ENCODE peak calls at places on chromosomes 11 and 22, in four cellular contexts. J is IMR-90, M is H9, W is H1. L is an unnamed sample.

GRCh38 chr11:27391336-27392015 is 28.5 kb upstream of the CCDC34 start:
- DNase-seq in W (no peak), M (no peak), J (no peak), L (no peak)

GRCh38 chr11:84686726-84687125 is 940.4 kb downstream of the DLG2 start:
- DNase-seq in W (no peak), J (no peak), M (no peak), L (peak)

GRCh38 chr11:69321877-69322350 is 28.0 kb downstream of the MYEOV start:
- DNase-seq in M (no peak), J (peak), W (no peak), L (no peak)

GRCh38 chr22:49790912-49791311 is 36.8 kb downstream of the BRD1 start:
- DNase-seq in W (no peak), M (no peak), J (no peak), L (no peak)

GRCh38 chr11:84106560-84106959 is 820.4 kb upstream of the CCDC90B start:
- DNase-seq in W (no peak), M (no peak), J (no peak), L (no peak)

GRCh38 chr22:31616315-31616980 is 45.6 kb downstream of the PISD start:
- DNase-seq in W (no peak), J (no peak), M (no peak), L (no peak)

GRCh38 chr11:59283825-59284772 is 71.4 kb upstream of the MPEG1 start:
- DNase-seq in M (peak), J (peak), W (no peak), L (peak)

GRCh38 chr22:35835998-35836691 is 118.5 kb downstream of the APOL5 start:
- DNase-seq in W (no peak), J (peak), M (peak), L (peak)

GRCh38 chr11:119691020-119691666 is 37.9 kb downstream of the NECTIN1 start:
- DNase-seq in J (no peak), W (no peak), M (no peak), L (no peak)

GRCh38 chr11:126357969-126358762 is 2.7 kb downstream of the ST3GAL4 start:
- DNase-seq in J (no peak), W (no peak), M (no peak), L (no peak)

GRCh38 chr22:23384451-23384850 is 195.6 kb downstream of the IGLL1 start:
- DNase-seq in W (no peak), M (no peak), J (no peak), L (no peak)

GRCh38 chr11:3994030-3994640 is 100.5 kb upstream of the RRM1 start:
- DNase-seq in W (no peak), M (no peak), J (peak), L (no peak)

GRCh38 chr11:3989891-3990290 is 104.7 kb upstream of the RRM1 start:
- DNase-seq in M (no peak), J (no peak), W (no peak), L (no peak)

GRCh38 chr11:3995307-3995706 is 99.3 kb upstream of the RRM1 start:
- DNase-seq in J (no peak), W (no peak), M (no peak), L (no peak)

GRCh38 chr11:3990406-3990805 is 104.2 kb upstream of the RRM1 start:
- DNase-seq in J (no peak), M (no peak), W (no peak), L (no peak)

GRCh38 chr11:3992964-3993363 is 101.6 kb upstream of the RRM1 start:
- DNase-seq in J (no peak), M (no peak), W (no peak), L (no peak)
- H4K5ac ChIP-seq in J (no peak), M (no peak), W (no peak), L (no peak)

GRCh38 chr22:27827586-27828213 is 26.1 kb upstream of the MN1 start:
- DNase-seq in J (no peak), M (no peak), W (no peak), L (no peak)
- H4K5ac ChIP-seq in J (no peak), M (no peak), W (no peak), L (no peak)

DNA sequence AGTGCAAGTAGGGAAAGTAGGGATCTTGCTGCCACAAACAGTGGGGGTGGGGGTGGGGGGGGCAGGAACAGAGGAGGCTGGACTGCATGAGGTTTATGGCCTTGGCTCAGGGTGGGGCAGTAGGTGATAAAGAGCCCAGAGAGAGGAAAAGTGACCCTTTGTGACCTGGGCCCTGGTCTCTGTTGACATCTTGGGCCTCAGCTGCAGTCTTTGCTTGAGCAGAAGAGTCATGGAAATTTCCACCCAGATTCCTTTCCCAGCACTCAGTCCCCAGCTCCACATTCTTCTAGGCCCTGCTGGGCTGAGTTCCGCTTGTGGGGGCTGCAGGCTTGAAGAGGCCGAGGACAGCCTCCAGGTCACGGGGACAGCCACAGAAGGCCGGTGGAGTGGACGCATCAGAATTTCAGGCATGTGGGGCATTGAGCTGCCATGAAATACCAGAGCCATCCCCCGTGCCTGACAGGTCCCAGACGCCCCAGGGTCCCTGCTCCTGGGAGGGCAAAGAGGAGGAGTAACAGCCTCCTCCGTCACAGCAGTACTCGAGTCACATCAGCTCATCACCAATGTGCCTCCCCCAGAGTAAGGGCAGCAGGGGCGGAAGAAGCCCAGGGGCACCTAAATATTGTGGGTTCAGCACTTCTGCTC is 9.7 kb upstream of the MALAT1 start:
- DNase-seq in J (peak), W (peak), M (peak), L (peak)
- H4K5ac ChIP-seq in J (peak), W (peak), M (peak), L (no peak)

GRCh38 chr11:7666292-7666866 is 6.9 kb downstream of the CYB5R2 start:
- DNase-seq in W (peak), M (no peak), J (no peak), L (no peak)
- H4K5ac ChIP-seq in W (no peak), M (no peak), J (no peak), L (no peak)

GRCh38 chr11:76150141-76150540 is 56.2 kb downstream of the WNT11 start:
- DNase-seq in J (no peak), W (no peak), M (no peak), L (no peak)
- H4K5ac ChIP-seq in J (no peak), W (no peak), M (no peak), L (no peak)

DNA sequence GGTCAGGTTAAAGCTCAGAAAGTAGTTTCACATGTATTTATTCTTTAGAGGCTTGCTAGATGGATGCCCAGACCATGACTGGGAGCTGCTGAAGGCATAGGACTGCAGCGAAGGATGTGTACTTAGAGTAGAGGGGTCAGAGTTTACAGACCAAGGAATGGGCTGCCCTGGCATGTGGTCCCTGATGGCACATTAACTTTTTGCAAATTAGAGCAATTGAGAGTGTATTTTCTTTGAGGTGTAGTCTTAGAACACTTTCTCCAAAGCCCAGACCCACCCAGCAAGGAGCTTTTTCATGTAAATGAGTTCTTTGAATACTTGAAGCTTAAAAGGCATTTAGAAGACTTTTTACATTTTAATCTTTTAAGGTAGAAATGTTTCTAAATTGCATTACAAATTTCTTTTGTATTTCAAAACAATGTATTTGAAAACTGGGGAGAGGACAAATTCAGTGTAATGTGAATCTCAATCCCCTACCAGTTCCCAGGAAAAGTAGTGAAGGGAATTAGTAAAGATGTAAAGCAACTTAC is 9.0 kb downstream of the OR4X1 start:
- DNase-seq in J (no peak), M (peak), W (no peak), L (no peak)
- H4K5ac ChIP-seq in J (no peak), M (no peak), W (no peak), L (no peak)

GRCh38 chr11:39681428-39681827 is 1778.0 kb downstream of the LRRC4C start:
- DNase-seq in J (no peak), W (no peak), M (no peak), L (no peak)
- H4K5ac ChIP-seq in J (no peak), W (no peak), M (no peak), L (no peak)

DNA sequence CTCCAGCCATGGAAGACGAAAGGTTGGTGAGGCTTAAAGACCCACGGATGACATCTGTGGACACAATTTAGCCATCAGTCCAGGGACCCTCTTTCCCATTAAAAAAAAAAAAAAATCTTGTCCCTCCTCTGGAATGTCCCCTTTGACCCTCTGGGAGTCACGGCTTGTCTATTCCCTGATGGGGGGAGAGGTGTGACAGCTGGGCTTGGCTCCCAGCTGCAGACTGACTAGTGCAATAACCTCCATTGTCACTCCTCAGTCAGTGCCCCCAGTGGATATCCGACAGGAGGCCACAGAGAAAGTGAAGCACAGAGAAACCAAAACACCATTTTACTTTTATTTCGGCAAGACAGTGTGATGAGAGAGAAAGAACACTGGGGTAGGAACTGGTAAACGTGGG is 2.7 kb upstream of the VSIG2 start:
- DNase-seq in W (no peak), J (no peak), M (no peak), L (no peak)
- H4K5ac ChIP-seq in W (no peak), J (no peak), M (no peak), L (no peak)

GRCh38 chr11:65593518-65594414 is 1.8 kb downstream of the KCNK7 start:
- DNase-seq in M (peak), W (no peak), J (no peak), L (peak)
- H4K5ac ChIP-seq in M (no peak), W (no peak), J (no peak), L (no peak)